ENCODE peak calls at places on chromosomes 7 and 10, in four cellular contexts. C is heart left ventricle, L is suprapubic skin, K is hepatocyte. W is an unnamed sample.

GRCh38 chr7:131106681-131107342 is 220.9 kb upstream of the MKLN1 start:
- DNase-seq in L (peak; percentile 86), C (peak; percentile 65), K (peak; percentile 50), W (peak; percentile 73)

GRCh38 chr10:15719062-15719898 is 442 bp downstream of the ITGA8 start:
- DNase-seq in K (peak; percentile 47), C (no peak), L (no peak), W (no peak)

GRCh38 chr7:142568430-142569097 is 180.7 kb upstream of the PRSS1 start:
- DNase-seq in L (no peak), C (no peak), K (no peak), W (no peak)

GRCh38 chr7:47045592-47045991 is 536.3 kb downstream of the TNS3 start:
- DNase-seq in L (no peak), K (no peak), C (no peak), W (no peak)

GRCh38 chr10:18501198-18501597 is 150.2 kb downstream of the NSUN6 start:
- DNase-seq in C (no peak), K (no peak), L (no peak), W (no peak)

GRCh38 chr10:129771024-129771423 is 193.1 kb downstream of the EBF3 start:
- DNase-seq in K (no peak), C (peak; percentile 10), L (peak; percentile 71), W (peak; percentile 28)

GRCh38 chr7:100027197-100027596 is 11.8 kb downstream of the ZKSCAN1 start:
- DNase-seq in K (no peak), L (peak; percentile 29), C (no peak), W (no peak)

GRCh38 chr7:28046035-28046434 is 134.6 kb downstream of the JAZF1 start:
- DNase-seq in C (no peak), K (no peak), L (no peak), W (no peak)

GRCh38 chr10:49118450-49118849 is 3.1 kb upstream of the VSTM4 start:
- DNase-seq in L (no peak), C (no peak), K (no peak), W (no peak)

GRCh38 chr10:76973091-76973514 is 664.5 kb downstream of the KCNMA1 start:
- DNase-seq in L (no peak), K (peak; percentile 19), C (no peak), W (no peak)

GRCh38 chr10:110504111-110504735 is 6.5 kb downstream of the DUSP5 start:
- DNase-seq in C (peak; percentile 48), L (peak; percentile 64), K (no peak), W (no peak)

DNA sequence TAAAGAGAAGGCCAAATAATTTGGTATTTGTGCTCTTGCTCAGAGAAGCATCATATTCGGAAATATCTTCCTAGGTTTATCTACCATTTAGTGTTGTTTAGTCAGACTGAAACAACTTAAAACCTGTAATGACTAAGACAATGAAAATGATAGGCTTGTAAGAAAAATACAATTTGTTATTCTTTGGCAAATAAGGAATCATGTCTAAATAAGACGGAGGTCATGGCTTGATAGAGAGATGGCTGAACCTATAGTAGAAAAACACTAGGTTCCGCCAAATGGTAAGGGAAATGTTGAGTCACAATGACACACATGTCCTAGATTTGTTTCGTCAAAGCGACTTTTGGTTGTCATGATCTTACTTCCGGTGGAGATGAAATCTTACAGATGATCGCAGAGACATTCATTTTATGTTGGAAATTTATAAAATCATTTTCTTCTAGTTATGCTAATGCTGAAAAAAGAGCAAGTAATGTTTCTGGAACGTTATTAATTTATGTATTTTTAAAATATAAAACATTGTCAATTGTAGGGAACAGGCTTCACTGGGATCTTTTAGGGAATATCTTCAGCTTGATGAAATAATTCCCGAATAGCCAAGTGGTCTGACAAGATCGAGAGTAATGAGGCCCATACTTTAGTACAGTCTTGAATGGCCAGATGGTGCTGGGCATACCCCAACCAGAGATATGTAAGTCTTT is 1.0 kb downstream of the SRGN start:
- DNase-seq in C (no peak), K (no peak), L (no peak), W (no peak)
- H3K4me1 ChIP-seq in C (peaks cover 37% of the 10 kb centered on the region), K (no peaks in the 10 kb centered on the region), L (peaks cover 10% of the 10 kb centered on the region), W (no peaks in the 10 kb centered on the region)

GRCh38 chr7:123657304-123657685 is 1.6 kb downstream of the LMOD2 start:
- DNase-seq in K (no peak), L (no peak), C (no peak), W (no peak)

GRCh38 chr7:123658023-123658422 is 2.4 kb downstream of the LMOD2 start:
- DNase-seq in L (no peak), K (no peak), C (no peak), W (no peak)

GRCh38 chr7:123653162-123653561 is 2.5 kb upstream of the LMOD2 start:
- DNase-seq in K (no peak), C (no peak), L (no peak), W (no peak)

GRCh38 chr7:123656544-123657303 is 1.1 kb downstream of the LMOD2 start:
- DNase-seq in L (no peak), K (no peak), C (no peak), W (no peak)

DNA sequence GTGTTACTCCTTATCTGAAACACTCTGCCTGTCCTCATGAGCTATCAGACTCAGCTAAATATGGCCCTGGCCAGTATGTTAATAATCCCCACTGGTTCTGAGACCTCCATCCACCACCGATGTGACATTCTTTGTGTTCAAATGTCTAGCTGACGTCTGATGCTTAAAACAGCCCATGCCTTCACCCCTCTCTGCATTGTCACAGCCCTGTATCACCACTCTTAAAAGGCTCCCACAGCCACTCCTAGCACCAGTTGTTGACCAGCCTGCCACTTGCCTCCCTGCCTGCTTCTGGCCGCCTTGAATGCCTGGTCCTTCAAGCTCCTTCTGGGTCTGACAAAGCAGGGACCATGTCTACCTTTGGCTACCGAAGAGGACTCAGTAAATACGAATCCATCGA is at the start of gene LMOD2:
- DNase-seq in K (no peak), L (no peak), C (peak; percentile 79), W (no peak)
- H3K27ac ChIP-seq in K (no peak within 1 kb of the TSS), L (no peak within 1 kb of the TSS), C (peak within 1 kb of the TSS; percentile 90), W (no peak within 1 kb of the TSS)

GRCh38 chr10:123890761-123891146 is 853 bp downstream of the CPXM2 start:
- DNase-seq in C (no peak), K (no peak), L (peak; percentile 31), W (no peak)

GRCh38 chr10:123886292-123886691 is 5.3 kb downstream of the CPXM2 start:
- DNase-seq in C (no peak), L (no peak), K (no peak), W (no peak)

GRCh38 chr10:123890246-123890645 is 1.4 kb downstream of the CPXM2 start:
- DNase-seq in K (no peak), L (no peak), C (no peak), W (no peak)

GRCh38 chr10:123889821-123890220 is 1.8 kb downstream of the CPXM2 start:
- DNase-seq in C (no peak), K (no peak), L (no peak), W (no peak)

DNA sequence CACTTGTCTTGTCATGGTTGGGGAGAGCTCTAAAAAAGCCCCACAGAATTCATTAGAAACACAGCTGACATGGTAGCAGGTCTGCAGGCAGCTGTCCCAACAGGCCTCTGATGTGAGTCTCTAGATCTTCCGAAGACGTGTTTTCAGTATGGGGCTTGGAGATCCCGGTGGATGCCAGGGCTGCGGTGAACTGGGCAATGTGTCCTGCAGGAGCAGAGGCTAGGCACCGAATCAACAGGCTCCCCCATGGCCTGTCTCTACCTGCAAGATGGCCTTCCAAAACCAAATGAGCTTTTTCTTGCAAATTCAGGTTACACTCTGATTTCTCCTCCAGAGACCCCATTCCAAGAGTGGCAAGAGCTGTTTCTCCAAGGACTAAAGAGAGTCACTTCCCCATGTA is 2.9 kb downstream of the CPXM2 start:
- DNase-seq in L (peak; percentile 57), K (no peak), C (no peak), W (no peak)
- H3K4me3 ChIP-seq in L (no peak overlapping the region), K (no peak overlapping the region), C (no peak overlapping the region), W (no peak overlapping the region)

GRCh38 chr10:103762924-103763323 is 92.5 kb downstream of the SH3PXD2A start:
- DNase-seq in L (no peak), C (no peak), K (no peak), W (no peak)

GRCh38 chr10:103762166-103762565 is 93.2 kb downstream of the SH3PXD2A start:
- DNase-seq in K (no peak), L (no peak), C (no peak), W (no peak)

GRCh38 chr10:103759100-103759781 is 96.1 kb downstream of the SH3PXD2A start:
- DNase-seq in C (peak; percentile 79), K (peak; percentile 63), L (no peak), W (no peak)

GRCh38 chr10:103763374-103764202 is 91.8 kb downstream of the SH3PXD2A start:
- DNase-seq in K (no peak), C (no peak), L (no peak), W (no peak)

GRCh38 chr10:103761075-103761920 is 94.1 kb downstream of the SH3PXD2A start:
- DNase-seq in L (no peak), C (no peak), K (no peak), W (no peak)
- H3K4me1 ChIP-seq in L (peaks cover 67% of the 10 kb centered on the region), C (peaks cover 100% of the 10 kb centered on the region), K (peaks cover 9% of the 10 kb centered on the region), W (peaks cover 12% of the 10 kb centered on the region)

GRCh38 chr10:97411411-97411810 is 10.3 kb upstream of the RRP12 start:
- DNase-seq in L (no peak), K (no peak), C (no peak), W (no peak)

GRCh38 chr10:97407211-97407951 is 6.2 kb upstream of the RRP12 start:
- DNase-seq in C (peak; percentile 51), L (no peak), K (peak; percentile 86), W (peak; percentile 48)

GRCh38 chr10:97406064-97406463 is 4.9 kb upstream of the RRP12 start:
- DNase-seq in K (no peak), C (no peak), L (no peak), W (no peak)

GRCh38 chr10:97407952-97408248 is 6.8 kb upstream of the RRP12 start:
- DNase-seq in C (no peak), K (no peak), L (no peak), W (no peak)

GRCh38 chr10:97408496-97408992 is 7.4 kb upstream of the RRP12 start:
- DNase-seq in C (no peak), K (no peak), L (no peak), W (no peak)
- H3K27ac ChIP-seq in C (no peak overlapping the region), K (no peak overlapping the region), L (peak overlapping the region; percentile 69), W (no peak overlapping the region)

GRCh38 chr7:134865001-134865845 is 85.8 kb downstream of the CALD1 start:
- DNase-seq in C (no peak), K (no peak), L (no peak), W (no peak)
- H3K4me3 ChIP-seq in C (peak overlapping the region; percentile 51), K (no peak overlapping the region), L (peak overlapping the region; percentile 17), W (no peak overlapping the region)

GRCh38 chr10:132749428-132749780 is 36.5 kb downstream of the NKX6-2 start:
- DNase-seq in K (no peak), C (no peak), L (no peak), W (no peak)
- H3K4me1 ChIP-seq in K (no peaks in the 10 kb centered on the region), C (no peaks in the 10 kb centered on the region), L (no peaks in the 10 kb centered on the region), W (no peaks in the 10 kb centered on the region)

GRCh38 chr7:2242541-2243482 is 786 bp downstream of the NUDT1 start:
- DNase-seq in K (no peak), L (no peak), C (no peak), W (no peak)
- H3K27ac ChIP-seq in K (peak overlapping the region; percentile 17), L (peak overlapping the region; percentile 66), C (no peak overlapping the region), W (no peak overlapping the region)

DNA sequence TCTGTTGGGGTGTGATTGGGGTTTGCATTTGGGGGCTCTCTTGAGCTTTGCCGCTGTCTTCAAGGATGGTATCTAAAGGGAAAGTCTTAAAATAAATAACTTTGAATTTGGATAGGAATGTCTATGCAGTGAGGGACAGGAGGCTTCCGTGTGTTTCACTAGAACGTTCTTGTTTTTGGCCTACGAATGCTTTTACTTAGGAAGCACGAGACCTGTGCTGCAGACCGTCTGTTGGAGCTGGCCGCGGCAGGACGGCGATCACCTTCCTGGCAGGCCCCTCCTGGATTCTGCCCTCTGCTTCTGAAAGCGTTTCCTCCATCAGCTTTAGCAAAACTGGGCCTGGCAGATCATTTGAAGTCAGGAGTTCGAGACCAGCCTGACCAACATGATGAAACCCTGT is 44.0 kb downstream of the FOXK1 start:
- DNase-seq in C (no peak), K (no peak), L (no peak), W (no peak)
- H3K4me3 ChIP-seq in C (peak overlapping the region; percentile 69), K (no peak overlapping the region), L (peak overlapping the region; percentile 55), W (peak overlapping the region; percentile 52)

W was measured in pancreas.